ENCODE peak calls at places on chromosomes 4 and X, in ten cellular contexts. J, F, Z, M, N, A, U, L, S and B are unnamed samples.

GRCh38 chrX:97936296-97936695 is 1052.6 kb downstream of the RPA4 start:
- DNase-seq in N (no peak), U (no peak), A (no peak), M (no peak), J (no peak), Z (no peak), S (no peak), F (no peak), L (no peak), B (no peak)

GRCh38 chr4:94802091-94802490 is 44.3 kb downstream of the BMPR1B start:
- DNase-seq in U (no peak), Z (no peak), N (peak), S (no peak), F (no peak), A (no peak), L (no peak), M (peak), J (no peak), B (no peak)

GRCh38 chr4:101187837-101188236 is 159.5 kb downstream of the PPP3CA start:
- DNase-seq in N (no peak), J (no peak), S (no peak), Z (peak), A (no peak), M (no peak), U (peak), F (no peak), L (peak), B (peak)

GRCh38 chrX:36434521-36434920 is 515.0 kb downstream of the CFAP47 start:
- DNase-seq in Z (no peak), J (no peak), F (no peak), L (no peak), A (no peak), S (peak), U (no peak), N (no peak), M (no peak), B (no peak)

GRCh38 chrX:20547649-20548051 is 280.9 kb upstream of the RPS6KA3 start:
- DNase-seq in M (no peak), N (no peak), L (peak), U (peak), S (peak), A (peak), J (no peak), Z (peak), F (no peak), B (no peak)

GRCh38 chrX:110317079-110317819 is 636 bp downstream of the AMMECR1 start:
- DNase-seq in M (peak), Z (peak), J (peak), N (no peak), F (peak), A (no peak), L (peak), S (no peak), U (peak), B (no peak)

GRCh38 chr4:140004580-140005314 is 149.2 kb downstream of the MAML3 start:
- DNase-seq in F (peak), J (no peak), U (peak), L (peak), N (peak), Z (peak), A (peak), S (peak), M (peak), B (no peak)

GRCh38 chr4:40672528-40673522 is 43.2 kb upstream of the RBM47 start:
- DNase-seq in F (peak), A (peak), J (no peak), L (peak), S (peak), U (peak), M (peak), N (peak), Z (peak), B (peak)

GRCh38 chr4:32172761-32173160 is 1452.6 kb downstream of the PCDH7 start:
- DNase-seq in A (peak), U (no peak), S (peak), M (no peak), Z (peak), N (no peak), L (peak), J (no peak), F (no peak), B (no peak)

GRCh38 chr4:155802573-155802972 is 43.8 kb downstream of the GUCY1B1 start:
- DNase-seq in L (no peak), U (no peak), M (no peak), N (no peak), S (no peak), Z (no peak), J (no peak), F (no peak), A (no peak), B (no peak)

GRCh38 chr4:53962516-53963225 is 101.7 kb downstream of the CHIC2 start:
- DNase-seq in U (peak), L (peak), M (no peak), F (no peak), S (peak), J (no peak), N (no peak), A (peak), Z (peak), B (no peak)

GRCh38 chrX:136768469-136769084 is 12.2 kb downstream of the ARHGEF6 start:
- DNase-seq in Z (peak), A (peak), F (peak), L (peak), N (no peak), M (peak), J (peak), S (peak), U (peak), B (no peak)

GRCh38 chrX:136764206-136764605 is 16.5 kb downstream of the ARHGEF6 start:
- DNase-seq in F (no peak), L (no peak), A (no peak), J (no peak), M (no peak), S (no peak), Z (no peak), N (no peak), U (no peak), B (no peak)

GRCh38 chrX:136766785-136767103 is 14.0 kb downstream of the ARHGEF6 start:
- DNase-seq in M (no peak), A (no peak), Z (no peak), F (no peak), L (peak), S (no peak), N (no peak), J (no peak), U (peak), B (no peak)

GRCh38 chrX:136767104-136767941 is 13.4 kb downstream of the ARHGEF6 start:
- DNase-seq in A (peak), U (peak), F (peak), J (peak), Z (peak), N (peak), S (peak), M (peak), L (peak), B (no peak)

GRCh38 chrX:136765957-136766356 is 14.8 kb downstream of the ARHGEF6 start:
- DNase-seq in L (peak), U (peak), N (no peak), A (peak), Z (peak), M (no peak), S (no peak), F (no peak), J (no peak), B (no peak)
- H3K4me3 ChIP-seq in L (no peak), U (peak), N (peak), A (no peak), Z (no peak), M (peak), S (no peak), F (no peak), J (no peak), B (no peak)

DNA sequence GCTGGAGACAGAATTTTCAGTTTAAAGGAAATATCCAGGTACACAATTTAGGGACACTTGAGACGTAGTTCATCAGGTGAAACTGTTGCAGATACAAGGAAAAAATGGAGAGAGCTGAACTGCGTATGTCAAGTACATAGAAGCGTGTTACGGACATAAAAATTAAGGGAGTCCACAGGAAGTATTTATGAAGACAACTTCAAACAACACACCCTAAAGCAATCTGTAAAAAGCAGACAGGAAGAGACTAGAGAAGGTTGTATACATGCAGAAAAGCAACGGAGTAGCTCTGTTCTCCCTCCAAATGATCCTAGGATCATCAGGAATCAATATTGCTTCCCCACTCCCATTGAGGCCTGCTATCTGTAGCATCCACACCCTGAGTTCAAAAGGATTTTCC is 5.8 kb downstream of the CASK start:
- DNase-seq in N (no peak), S (no peak), U (no peak), A (no peak), Z (no peak), F (no peak), L (no peak), M (no peak), J (no peak), B (no peak)
- H3K4me3 ChIP-seq in N (no peak), S (no peak), U (no peak), A (no peak), Z (no peak), F (no peak), L (no peak), M (no peak), J (no peak), B (no peak)

GRCh38 chr4:21947768-21948346 is 715 bp downstream of the KCNIP4 start:
- DNase-seq in Z (no peak), A (no peak), J (no peak), L (peak), F (peak), U (peak), N (no peak), S (no peak), M (no peak), B (no peak)
- H3K4me3 ChIP-seq in Z (peak), A (no peak), J (no peak), L (peak), F (peak), U (peak), N (no peak), S (peak), M (peak), B (peak)

GRCh38 chr4:85672116-85672515 is 197.2 kb downstream of the ARHGAP24 start:
- DNase-seq in U (peak), Z (peak), S (no peak), J (no peak), L (peak), A (peak), M (no peak), N (no peak), F (no peak), B (no peak)
- H3K4me3 ChIP-seq in U (no peak), Z (no peak), S (no peak), J (no peak), L (no peak), A (peak), M (no peak), N (no peak), F (no peak), B (no peak)

GRCh38 chr4:186844059-186844681 is 120.5 kb upstream of the FAT1 start:
- DNase-seq in N (no peak), U (peak), M (peak), S (peak), F (no peak), A (peak), L (peak), Z (peak), J (no peak), B (no peak)

GRCh38 chr4:186848437-186848836 is 124.8 kb upstream of the FAT1 start:
- DNase-seq in Z (no peak), A (no peak), F (no peak), J (no peak), L (no peak), U (no peak), M (no peak), S (no peak), N (no peak), B (no peak)

GRCh38 chr4:186846426-186846825 is 122.8 kb upstream of the FAT1 start:
- DNase-seq in A (no peak), M (no peak), Z (no peak), F (no peak), U (no peak), N (no peak), S (no peak), L (no peak), J (no peak), B (no peak)

GRCh38 chr4:186840771-186841301 is 117.2 kb upstream of the FAT1 start:
- DNase-seq in M (no peak), J (no peak), N (peak), U (peak), Z (peak), L (no peak), A (no peak), S (no peak), F (no peak), B (no peak)

DNA sequence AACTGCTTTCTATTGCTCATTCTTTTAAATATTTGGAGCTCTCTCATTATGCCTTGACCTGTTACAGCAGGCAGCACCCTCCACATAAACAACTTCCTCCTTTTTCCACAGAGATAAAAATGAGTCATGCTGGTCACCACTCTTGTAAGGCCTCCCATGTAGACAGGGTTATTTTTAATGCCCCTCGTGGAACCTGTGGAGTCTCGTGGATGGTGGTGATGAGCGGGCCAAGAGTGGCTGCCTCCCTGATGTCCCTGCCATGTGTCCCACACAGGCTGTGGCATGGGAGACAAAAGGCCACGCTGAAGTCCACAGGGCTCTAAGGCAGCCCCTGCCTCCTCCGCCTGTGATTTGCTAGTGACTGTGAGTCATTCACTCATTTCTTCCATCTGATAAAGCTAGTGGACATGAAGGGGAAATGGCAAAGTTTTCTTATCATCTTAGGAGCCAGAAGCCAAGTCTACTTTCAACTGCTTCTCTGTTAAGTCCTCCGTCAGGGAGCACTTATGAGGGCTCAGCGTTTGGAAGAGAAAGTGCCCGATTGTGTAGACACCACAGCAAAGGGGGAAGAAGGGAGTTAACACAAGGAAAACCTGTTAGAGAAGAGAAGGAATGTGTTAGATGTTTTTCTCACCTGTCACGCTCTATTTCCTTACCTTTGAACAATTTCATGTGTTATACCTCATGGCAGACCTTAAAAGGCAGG is 121.6 kb upstream of the FAT1 start:
- DNase-seq in M (no peak), N (peak), A (peak), F (no peak), J (no peak), S (peak), U (peak), L (peak), Z (peak), B (no peak)
- H3K4me3 ChIP-seq in M (no peak), N (no peak), A (no peak), F (no peak), J (no peak), S (no peak), U (peak), L (no peak), Z (no peak), B (no peak)

DNA sequence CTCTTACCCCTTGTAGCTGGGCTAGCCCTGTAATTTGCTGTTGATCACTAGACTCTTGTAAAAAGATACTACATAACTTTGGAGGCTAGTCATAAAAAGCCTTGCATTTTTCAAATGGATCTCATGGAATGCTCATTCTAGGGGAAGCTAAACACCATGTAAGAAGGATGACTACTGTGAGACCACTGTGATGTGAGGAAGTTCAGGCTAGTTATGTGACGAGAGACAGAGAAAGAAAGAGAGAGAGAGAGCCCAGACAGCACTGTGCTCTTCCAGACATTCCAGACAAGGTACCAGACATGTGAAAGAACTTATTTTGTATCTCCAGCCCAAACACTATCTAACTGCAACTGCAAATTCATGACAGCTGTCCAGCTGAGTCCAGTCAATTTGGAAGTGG is 404.6 kb upstream of the PITX2 start:
- DNase-seq in F (no peak), M (no peak), S (peak), A (peak), Z (peak), U (peak), N (no peak), L (peak), J (no peak), B (no peak)
- H3K4me3 ChIP-seq in F (no peak), M (no peak), S (no peak), A (peak), Z (no peak), U (peak), N (no peak), L (no peak), J (no peak), B (no peak)

DNA sequence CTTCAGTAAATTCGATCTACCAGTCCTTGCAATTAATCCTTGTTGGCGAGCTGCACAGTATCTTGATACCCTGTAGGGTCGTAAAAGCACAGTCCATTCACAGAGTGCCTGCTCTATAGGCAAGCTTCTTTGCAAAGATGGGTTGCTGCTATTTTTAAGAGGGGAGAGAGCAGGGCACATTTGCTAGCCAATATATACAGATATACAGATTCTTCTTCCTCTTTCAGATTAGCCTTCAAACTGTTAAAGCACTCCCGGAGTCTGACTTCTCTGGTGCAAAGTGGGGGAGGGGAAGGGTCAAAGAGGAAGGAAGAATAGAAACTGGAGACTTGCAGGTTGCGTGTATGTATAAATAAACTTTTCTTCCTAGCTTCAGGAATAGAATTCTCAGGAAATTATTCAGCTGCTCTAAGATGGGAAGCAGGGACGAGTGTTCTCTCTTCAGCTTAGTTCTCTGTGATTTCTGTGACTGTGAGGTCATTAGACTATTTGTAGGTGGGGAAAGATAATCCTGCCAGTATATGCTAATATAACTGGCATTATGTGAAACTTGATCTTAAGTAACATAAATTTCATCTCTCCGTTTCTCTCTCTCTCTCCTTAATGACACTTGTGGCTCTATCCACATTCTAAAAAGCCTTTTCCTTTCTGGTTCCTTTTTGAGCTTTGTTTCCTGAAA is at the start of gene CYSLTR1:
- DNase-seq in Z (no peak), U (no peak), N (peak), M (no peak), F (no peak), L (no peak), A (no peak), S (no peak), J (no peak), B (no peak)
- H3K4me3 ChIP-seq in Z (no peak), U (no peak), N (peak), M (peak), F (no peak), L (no peak), A (no peak), S (no peak), J (no peak), B (no peak)

DNA sequence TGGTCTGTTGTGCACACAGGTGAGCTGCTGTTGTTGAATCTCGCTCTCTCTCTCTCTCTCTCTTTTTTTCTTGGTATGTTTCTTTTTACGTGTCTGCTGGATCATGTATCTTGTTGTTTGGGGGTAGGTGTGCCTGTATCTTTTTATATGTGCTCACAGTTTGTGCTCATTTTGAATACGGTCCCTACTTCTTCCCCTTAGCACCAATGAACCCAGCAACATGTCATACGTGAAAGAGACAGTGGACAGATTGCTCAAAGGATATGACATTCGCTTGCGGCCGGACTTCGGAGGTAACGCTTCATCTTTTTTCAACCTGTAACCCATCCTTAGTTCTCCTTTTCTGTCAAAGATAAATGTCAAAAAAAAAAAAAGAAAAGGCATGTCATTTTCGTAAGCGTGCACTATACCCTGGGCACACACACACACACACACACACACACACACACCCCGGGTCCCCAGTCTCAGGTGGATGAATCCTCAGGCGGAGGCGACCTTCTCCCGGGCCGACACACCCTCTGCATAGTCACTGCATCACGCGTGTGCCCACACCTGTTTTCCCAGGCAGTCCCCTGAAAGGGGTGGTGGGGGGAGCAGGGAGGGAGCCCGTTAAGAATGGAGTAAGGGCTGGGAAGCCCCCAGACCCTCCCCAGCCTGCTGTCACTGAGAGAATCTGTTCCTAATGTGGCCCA is 492 bp downstream of the GABRB1 start:
- DNase-seq in F (no peak), L (peak), N (peak), S (no peak), A (no peak), U (no peak), Z (no peak), J (no peak), M (no peak), B (no peak)
- H3K4me3 ChIP-seq in F (peak), L (peak), N (peak), S (peak), A (peak), U (peak), Z (peak), J (peak), M (peak), B (no peak)

DNA sequence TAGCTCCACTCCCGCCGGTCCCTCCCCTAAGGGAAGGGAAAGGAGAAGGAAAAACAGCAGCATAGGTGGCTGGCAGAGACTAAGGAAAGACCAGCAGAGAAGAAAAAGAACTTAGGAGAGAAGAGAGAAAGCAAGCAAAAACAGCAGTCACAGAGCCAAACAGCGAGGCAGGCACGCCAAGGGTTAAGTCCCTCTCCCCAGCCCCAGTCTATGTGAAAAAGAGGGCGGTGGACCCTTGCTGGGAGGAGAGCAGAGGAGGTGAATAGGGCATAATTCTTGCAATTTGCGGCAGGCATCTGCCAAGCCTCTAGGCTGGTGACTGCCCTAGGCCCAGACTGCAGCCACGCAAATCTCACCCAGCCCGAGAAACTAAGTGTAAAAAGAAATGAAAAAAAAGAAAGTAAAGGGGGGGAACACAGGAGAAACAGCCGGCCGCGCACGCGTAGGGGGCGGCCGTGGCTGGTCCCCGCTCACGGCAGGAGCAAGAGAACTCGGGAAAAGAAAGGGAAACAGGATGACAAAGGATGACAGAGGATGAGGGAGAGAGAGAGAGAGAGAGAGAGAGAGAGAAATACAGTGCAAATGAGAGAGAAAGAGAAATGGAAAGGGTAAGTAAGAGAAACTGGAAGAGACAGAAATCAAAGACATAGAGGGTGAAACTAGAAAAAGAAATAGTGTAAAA is 48.6 kb downstream of the MAGEA9 start:
- DNase-seq in S (peak), U (peak), L (peak), A (peak), M (no peak), Z (peak), J (no peak), F (peak), N (no peak), B (no peak)
- H3K4me3 ChIP-seq in S (peak), U (peak), L (peak), A (peak), M (peak), Z (peak), J (no peak), F (peak), N (peak), B (no peak)